ENCODE peak calls at places on chromosomes 3 and 15, in eight cellular contexts. K is adrenal gland, N is keratinocyte, Y is psoas muscle, U is upper lobe of right lung, L is aorta, R is right cardiac atrium, A is lung. V is an unnamed sample.
A peak's percentile ranks its signal among the peaks of the same experiment; 100 is the strongest.

GRCh38 chr15:39248204-39248603 is 332.7 kb upstream of the THBS1 start:
- DNase-seq in L (no peak), Y (no peak), A (no peak), K (no peak), R (peak; percentile 35), N (no peak), U (peak; percentile 68), V (no peak)

GRCh38 chr15:39251413-39252197 is 329.3 kb upstream of the THBS1 start:
- DNase-seq in U (no peak), R (no peak), K (no peak), N (no peak), L (no peak), Y (no peak), A (no peak), V (no peak)

GRCh38 chr15:54567408-54568040 is 589.3 kb downstream of the UNC13C start:
- DNase-seq in A (no peak), N (no peak), U (no peak), Y (no peak), R (no peak), K (no peak), L (no peak), V (no peak)

GRCh38 chr15:77336006-77336405 is 83.9 kb downstream of the PEAK1 start:
- DNase-seq in R (no peak), N (no peak), K (no peak), U (no peak), Y (no peak), L (no peak), A (no peak), V (no peak)

GRCh38 chr3:107756649-107757048 is 233.9 kb downstream of the BBX start:
- DNase-seq in A (no peak), U (no peak), L (no peak), K (no peak), N (no peak), R (no peak), Y (no peak), V (no peak)

GRCh38 chr15:82532383-82532990 is 7.8 kb downstream of the RPS17 start:
- DNase-seq in Y (no peak), R (no peak), A (peak; percentile 26), L (no peak), N (no peak), U (no peak), K (no peak), V (no peak)

GRCh38 chr3:37593796-37594195 is 267.9 kb upstream of the CTDSPL start:
- DNase-seq in R (no peak), A (no peak), U (no peak), N (no peak), L (no peak), K (peak; percentile 41), Y (no peak), V (no peak)

GRCh38 chr3:156792945-156793344 is 33.2 kb upstream of the LEKR1 start:
- DNase-seq in K (peak; percentile 7), N (no peak), R (peak; percentile 19), A (no peak), L (no peak), U (no peak), Y (no peak), V (no peak)

GRCh38 chr3:195850857-195851531 is 39.3 kb upstream of the MUC4 start:
- DNase-seq in U (peak; percentile 82), K (peak; percentile 96), Y (peak; percentile 86), A (peak; percentile 91), L (peak; percentile 89), N (peak; percentile 65), R (peak; percentile 89), V (peak; percentile 93)
- H3K4me1 ChIP-seq in U (peaks cover 3% of the 10 kb centered on the region), K (peaks cover 4% of the 10 kb centered on the region), Y (peaks cover 8% of the 10 kb centered on the region), A (no peaks in the 10 kb centered on the region), L (no peaks in the 10 kb centered on the region), N (no peaks in the 10 kb centered on the region), R (no peaks in the 10 kb centered on the region), V (no peaks in the 10 kb centered on the region)

DNA sequence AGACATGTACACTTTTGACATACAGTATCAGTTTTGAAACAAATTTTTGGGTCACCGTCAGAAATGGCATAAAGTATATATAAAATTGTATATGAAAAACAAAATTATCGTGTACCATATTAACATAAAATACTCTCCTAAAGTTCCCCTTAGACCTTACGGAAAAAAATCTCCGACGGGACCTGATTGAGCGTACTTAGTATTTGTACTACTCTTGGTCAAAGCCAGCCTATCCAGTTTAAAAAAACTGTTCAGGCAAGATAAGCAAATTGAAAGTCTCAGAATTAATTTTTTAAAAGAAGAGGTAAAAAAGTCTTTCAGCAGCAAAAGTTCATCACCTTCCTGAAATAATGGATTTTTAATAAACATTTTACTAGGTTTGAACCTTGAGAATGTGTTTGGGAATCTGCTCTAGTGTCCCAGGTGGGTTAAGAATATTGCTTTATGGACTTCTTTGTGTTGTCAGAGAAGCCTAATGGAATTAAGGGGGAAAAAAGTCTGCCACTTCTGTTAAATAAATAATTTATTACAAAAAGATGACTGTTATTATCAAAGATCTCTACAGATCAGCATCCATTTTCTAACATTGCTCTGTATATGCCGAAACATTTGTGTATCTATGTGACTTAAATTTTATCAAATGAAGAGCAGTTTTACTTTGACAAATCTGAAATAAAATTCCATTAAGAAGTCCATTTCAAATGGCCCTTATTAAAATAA is 48.6 kb downstream of the ZBTB20 start:
- DNase-seq in U (no peak), Y (no peak), K (no peak), R (no peak), A (no peak), L (no peak), N (no peak), V (no peak)
- H3K4me3 ChIP-seq in U (peak overlapping the region; percentile 51), Y (peak overlapping the region; percentile 68), K (no peak overlapping the region), R (peak overlapping the region; percentile 75), A (no peak overlapping the region), L (no peak overlapping the region), N (no peak overlapping the region), V (no peak overlapping the region)

DNA sequence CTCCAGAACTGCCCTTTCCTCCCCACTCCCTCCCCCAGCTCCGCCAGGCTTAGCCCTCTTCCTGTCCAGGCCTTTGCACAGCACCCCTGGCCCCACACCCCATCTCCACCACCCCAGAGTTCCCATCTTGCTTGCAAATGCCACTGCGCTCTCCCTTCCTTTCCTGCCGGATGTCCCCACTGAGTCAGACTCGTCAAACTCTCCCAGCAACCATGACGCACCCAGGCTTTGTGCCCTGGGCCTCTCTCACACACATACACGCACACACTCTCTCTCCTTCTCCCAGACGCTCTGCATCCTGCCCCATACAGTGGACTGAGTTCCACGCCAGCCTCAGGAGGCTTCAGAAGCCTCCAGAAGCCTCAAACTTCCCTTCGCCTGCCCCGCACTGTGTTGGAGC is 2.8 kb upstream of the CCDC9B start:
- DNase-seq in Y (peak; percentile 58), K (peak; percentile 31), U (no peak), L (peak; percentile 87), N (no peak), R (peak; percentile 62), A (no peak), V (no peak)
- H3K4me1 ChIP-seq in Y (peaks cover 42% of the 10 kb centered on the region), K (peaks cover 26% of the 10 kb centered on the region), U (peaks cover 50% of the 10 kb centered on the region), L (peaks cover 3% of the 10 kb centered on the region), N (peaks cover 56% of the 10 kb centered on the region), R (peaks cover 12% of the 10 kb centered on the region), A (no peaks in the 10 kb centered on the region), V (peaks cover 21% of the 10 kb centered on the region)

GRCh38 chr3:46489875-46490274 is 7.9 kb upstream of the RTP3 start:
- DNase-seq in N (no peak), U (no peak), A (no peak), Y (no peak), L (no peak), K (no peak), R (no peak), V (no peak)
- H3K4me3 ChIP-seq in N (no peak overlapping the region), U (no peak overlapping the region), A (no peak overlapping the region), Y (no peak overlapping the region), L (no peak overlapping the region), K (no peak overlapping the region), R (no peak overlapping the region), V (no peak overlapping the region)

DNA sequence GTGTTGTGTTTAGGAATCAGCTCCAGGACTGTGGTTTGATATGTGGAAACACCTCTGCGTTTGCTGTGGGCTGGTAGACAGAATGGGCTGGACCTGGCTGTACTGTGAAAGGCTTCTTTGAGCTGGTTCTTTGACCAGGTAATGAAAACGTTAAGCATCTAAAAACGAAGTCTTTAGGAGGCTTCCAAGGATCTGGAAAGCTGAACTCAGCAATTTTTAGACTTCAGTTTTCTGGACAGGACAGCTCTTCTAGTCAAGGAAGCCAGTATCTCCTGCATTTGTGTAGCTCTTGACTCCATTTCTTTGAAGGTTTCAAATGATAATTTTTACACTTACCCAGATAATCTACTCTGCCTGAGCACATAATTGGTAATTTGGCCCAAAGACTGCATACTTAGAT is 25.5 kb downstream of the MAP2K1 start:
- DNase-seq in R (no peak), Y (no peak), A (no peak), N (no peak), K (no peak), U (no peak), L (no peak), V (no peak)
- H3K4me1 ChIP-seq in R (peaks cover 9% of the 10 kb centered on the region), Y (peaks cover 13% of the 10 kb centered on the region), A (peaks cover 22% of the 10 kb centered on the region), N (peaks cover 8% of the 10 kb centered on the region), K (no peaks in the 10 kb centered on the region), U (peaks cover 19% of the 10 kb centered on the region), L (no peaks in the 10 kb centered on the region), V (peaks cover 37% of the 10 kb centered on the region)

GRCh38 chr15:24858737-24859601 is 95.8 kb upstream of the SNRPN start:
- DNase-seq in L (no peak), N (no peak), K (no peak), R (no peak), U (no peak), A (no peak), Y (no peak), V (peak; percentile 73)
- H3K4me3 ChIP-seq in L (no peak overlapping the region), N (no peak overlapping the region), K (no peak overlapping the region), R (no peak overlapping the region), U (no peak overlapping the region), A (no peak overlapping the region), Y (no peak overlapping the region), V (peak overlapping the region; percentile 13)

GRCh38 chr3:196552253-196552652 is 16.1 kb downstream of the WDR53 start:
- DNase-seq in R (no peak), Y (no peak), L (no peak), A (no peak), K (no peak), U (no peak), N (no peak), V (no peak)
- H3K4me1 ChIP-seq in R (no peaks in the 10 kb centered on the region), Y (peaks cover 10% of the 10 kb centered on the region), L (no peaks in the 10 kb centered on the region), A (no peaks in the 10 kb centered on the region), K (no peaks in the 10 kb centered on the region), U (no peaks in the 10 kb centered on the region), N (no peaks in the 10 kb centered on the region), V (no peaks in the 10 kb centered on the region)

DNA sequence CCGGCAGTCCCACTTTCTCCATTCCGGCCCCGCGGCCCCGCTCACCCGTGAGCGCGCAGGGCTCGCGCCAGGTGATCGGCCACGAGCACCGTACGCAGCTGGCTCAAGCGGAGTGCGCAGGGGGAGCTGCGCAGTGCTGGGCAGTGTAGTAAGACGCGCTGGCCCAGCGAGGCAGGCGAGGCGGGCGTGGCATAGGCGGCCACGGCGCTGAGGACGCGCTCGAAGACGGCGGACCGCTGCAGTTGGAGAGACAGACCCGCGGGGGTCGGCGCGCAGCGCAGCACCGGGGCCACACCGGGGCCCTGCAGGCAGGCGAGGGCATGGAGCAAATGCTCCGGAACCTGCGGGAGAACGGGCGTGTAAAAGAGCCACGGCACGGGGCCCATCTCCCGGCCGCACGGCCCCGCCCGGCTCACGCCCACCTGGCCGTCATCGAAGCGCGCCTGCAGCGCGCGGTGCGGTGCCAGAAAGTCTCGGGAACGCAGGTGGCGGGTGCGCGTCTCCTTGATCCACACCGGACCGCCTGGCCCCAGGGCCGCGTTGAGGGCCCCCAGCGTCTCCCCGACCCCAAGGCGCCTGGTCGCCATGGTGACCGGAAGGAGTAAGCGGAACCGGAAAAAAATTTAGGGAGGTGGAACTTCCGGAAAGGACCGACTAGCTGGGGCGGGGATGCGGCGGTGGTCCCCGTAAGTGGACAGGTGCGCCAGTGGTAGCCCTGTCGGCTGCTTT is at the start of gene DALRD3:
- DNase-seq in N (no peak), A (peak; percentile 69), K (peak; percentile 74), Y (peak; percentile 79), U (peak; percentile 85), L (peak; percentile 76), R (peak; percentile 87), V (peak; percentile 79)
- H3K4me3 ChIP-seq in N (peak within 1 kb of the TSS; percentile 86), A (peak within 1 kb of the TSS; percentile 85), K (peak within 1 kb of the TSS; percentile 17), Y (peak within 1 kb of the TSS; percentile 81), U (peak within 1 kb of the TSS; percentile 67), L (peak within 1 kb of the TSS; percentile 73), R (peak within 1 kb of the TSS; percentile 64), V (peak within 1 kb of the TSS; percentile 82)

V was measured in cardiac muscle cell.